ENCODE peak calls at places on chromosomes 13 and 19, in nine cellular contexts. B is NB4, R is neural crest cell, Z is brain microvascular endothelial cell, D is fibroblast of the conjunctiva, L is immature natural killer cell, A is RPMI8226, U is T-helper 2 cell, G is posterior cingulate gyrus. K is an unnamed sample.

GRCh38 chr19:10209305-10209704 is 14.6 kb upstream of the DNMT1 start:
- DNase-seq in U (no peak), D (no peak), B (peak), L (no peak), G (no peak), A (no peak), R (no peak), Z (peak), K (no peak)

GRCh38 chr13:48281556-48281955 is 22.0 kb upstream of the RB1 start:
- DNase-seq in L (no peak), G (no peak), Z (no peak), A (no peak), D (no peak), B (no peak), R (no peak), U (no peak), K (no peak)

GRCh38 chr13:109074436-109074835 is 445.0 kb downstream of the MYO16 start:
- DNase-seq in U (no peak), A (no peak), L (no peak), B (no peak), R (no peak), D (no peak), G (no peak), Z (no peak), K (no peak)

GRCh38 chr19:54478677-54479266 is 5.7 kb upstream of the CDC42EP5 start:
- DNase-seq in A (peak), R (peak), B (peak), G (no peak), Z (no peak), U (no peak), D (peak), L (peak), K (no peak)

GRCh38 chr19:5863030-5863665 is 7.2 kb downstream of the FUT5 start:
- DNase-seq in U (no peak), B (no peak), R (no peak), Z (no peak), G (no peak), L (no peak), D (no peak), A (no peak), K (no peak)

GRCh38 chr19:16571283-16571682 is 932 bp downstream of the SLC35E1 start:
- DNase-seq in G (no peak), R (no peak), U (no peak), Z (no peak), B (peak), D (no peak), L (no peak), A (no peak), K (no peak)

GRCh38 chr19:5971714-5972354 is 6.1 kb downstream of the RANBP3 start:
- DNase-seq in A (no peak), B (no peak), R (no peak), L (no peak), Z (no peak), G (no peak), U (no peak), D (no peak), K (no peak)

GRCh38 chr13:27783111-27783510 is 9.2 kb upstream of the GSX1 start:
- DNase-seq in D (no peak), Z (no peak), R (no peak), G (peak), A (no peak), L (no peak), U (no peak), B (no peak), K (no peak)

GRCh38 chr19:55640043-55640576 is 692 bp upstream of the ZNF580 start:
- DNase-seq in B (no peak), Z (peak), R (no peak), U (peak), G (peak), D (no peak), A (peak), L (peak), K (peak)

GRCh38 chr13:105979131-105979530 is 556.3 kb downstream of the EFNB2 start:
- DNase-seq in A (no peak), U (no peak), B (no peak), G (no peak), Z (no peak), R (no peak), D (no peak), L (no peak), K (no peak)

GRCh38 chr13:30034448-30034795 is 184.0 kb upstream of the UBL3 start:
- DNase-seq in D (no peak), G (no peak), R (no peak), A (no peak), U (no peak), B (no peak), L (no peak), Z (no peak), K (no peak)

GRCh38 chr19:16355293-16356043 is 30.8 kb downstream of the KLF2 start:
- DNase-seq in D (no peak), U (no peak), Z (peak), G (no peak), A (no peak), B (peak), L (no peak), R (no peak), K (no peak)

GRCh38 chr13:99757756-99758464 is 213.7 kb downstream of the ZIC5 start:
- DNase-seq in U (no peak), A (no peak), Z (no peak), D (no peak), R (no peak), B (no peak), G (no peak), L (no peak), K (no peak)

GRCh38 chr19:50719566-50719965 is at the start of gene SHANK1:
- DNase-seq in D (no peak), Z (no peak), G (no peak), B (peak), L (no peak), U (no peak), A (peak), R (no peak), K (no peak)

GRCh38 chr19:1249298-1249989 is 1.1 kb downstream of the MIDN start:
- DNase-seq in G (peak), Z (peak), B (peak), A (peak), R (peak), L (peak), D (peak), U (peak), K (peak)

K was measured in activated T-helper 1 cell treated with anti-CD3 and anti-CD28 coated beads, Interleukin-12 subunit alpha, Interleukin-12 subunit beta, Interleukin-2, Interleukin-4 antibody, amounts not matched to agents 30 ng/mL and 10 ng/mL and 1 ng/mL, durations not matched to agents 14 hours and 24 hours and 36 hours.